ENCODE peak calls at places on chromosome 22, in ten cellular contexts. J is mesothelial cell of epicardium; L is A172; O is endothelial cell; P is skeletal muscle cell; F is mesenteric fat pad; I is activated naive CD4-positive, alpha-beta T cell; D is T-cell; K is IMR-90; Q is left ventricle myocardium inferior. N is an unnamed sample.

GRCh38 chr22:46707827-46708570 is 30.1 kb downstream of the CERK start:
- DNase-seq in J (no peak), L (no peak), O (no peak), P (no peak), F (no peak), I (no peak), D (no peak), K (no peak), Q (no peak), N (no peak)

GRCh38 chr22:41508770-41509170 is 35.5 kb downstream of the POLR3H start:
- DNase-seq in J (no peak), L (no peak), O (no peak), P (no peak), F (no peak), I (no peak), D (no peak), K (no peak), Q (peak), N (no peak)

GRCh38 chr22:39592104-39593060 is 21.8 kb downstream of the CACNA1I start:
- DNase-seq in J (no peak), L (peak), O (no peak), P (peak), F (no peak), I (no peak), D (no peak), K (peak), Q (no peak), N (peak)

GRCh38 chr22:31950226-31950625 is 5.9 kb downstream of the YWHAH start:
- DNase-seq in J (no peak), L (no peak), O (no peak), P (no peak), F (no peak), I (no peak), D (no peak), K (no peak), Q (no peak), N (no peak)

GRCh38 chr22:20243545-20244249 is 24.4 kb downstream of the RTN4R start:
- DNase-seq in J (no peak), L (peak), O (peak), P (peak), F (no peak), I (peak), D (peak), K (peak), Q (peak), N (peak)

GRCh38 chr22:49503896-49504521 is 323.7 kb downstream of the BRD1 start:
- DNase-seq in J (no peak), L (peak), O (no peak), P (no peak), F (no peak), I (no peak), D (no peak), K (no peak), Q (no peak), N (no peak)

GRCh38 chr22:31253949-31254348 is 38.3 kb downstream of the PIK3IP1 start:
- DNase-seq in J (no peak), L (no peak), O (peak), P (no peak), F (peak), I (no peak), D (no peak), K (no peak), Q (peak), N (no peak)

GRCh38 chr22:25282671-25283561 is 63.5 kb downstream of the CRYBB2 start:
- DNase-seq in J (no peak), L (no peak), O (peak), P (no peak), F (no peak), I (no peak), D (no peak), K (no peak), Q (no peak), N (no peak)

GRCh38 chr22:27462190-27462589 is 339.4 kb downstream of the MN1 start:
- DNase-seq in J (no peak), L (no peak), O (no peak), P (no peak), F (no peak), I (no peak), D (no peak), K (no peak), Q (no peak), N (no peak)

GRCh38 chr22:44393066-44393465 is 80.3 kb upstream of the SHISAL1 start:
- DNase-seq in J (no peak), L (no peak), O (no peak), P (no peak), F (peak), I (no peak), D (no peak), K (no peak), Q (peak), N (no peak)

GRCh38 chr22:50599816-50600454 is 658 bp upstream of the MAPK8IP2 start:
- DNase-seq in J (peak), L (no peak), O (peak), P (no peak), F (no peak), I (peak), D (peak), K (no peak), Q (peak), N (peak)

N was measured in 8988T.